ENCODE peak calls at places on chromosomes 4 and X, in eight cellular contexts. V is iPS DF 19.7; R is NCI-H2029; G is neuronal stem cell; N is ELR; W is activated CD8-positive, alpha-beta memory T cell treated with anti-CD3 and anti-CD28 coated beads, Interleukin-2, amount 10 ng/mL, durations not matched to agents 7 days and 5 days; I is hypothalamus; A is NCI-H510A treated with DMSO at 0.1 percent for 48 hours. C is an unnamed sample.

GRCh38 chrX:10518073-10518472 is 102.3 kb downstream of the MID1 start:
- DNase-seq in V (no peak), R (no peak), G (no peak), N (no peak), W (no peak), I (no peak), A (no peak), C (no peak)

GRCh38 chr4:119731146-119731742 is 102.6 kb upstream of the PDE5A start:
- DNase-seq in V (no peak), R (no peak), G (no peak), N (no peak), W (no peak), I (no peak), A (no peak), C (no peak)

GRCh38 chrX:80747832-80748231 is 61.8 kb downstream of the BRWD3 start:
- DNase-seq in V (no peak), R (no peak), G (no peak), N (peak; percentile 52), W (no peak), I (no peak), A (no peak), C (no peak)

GRCh38 chrX:53282313-53282712 is 929 bp upstream of the IQSEC2 start:
- DNase-seq in V (no peak), R (no peak), G (no peak), N (no peak), W (no peak), I (no peak), A (no peak), C (no peak)

GRCh38 chr4:56187601-56188177 is 199.6 kb downstream of the AASDH start:
- DNase-seq in V (no peak), R (no peak), G (no peak), N (no peak), W (no peak), I (no peak), A (no peak), C (no peak)

GRCh38 chrX:14014526-14014925 is 15.2 kb downstream of the GEMIN8 start:
- DNase-seq in V (no peak), R (no peak), G (no peak), N (no peak), W (no peak), I (no peak), A (no peak), C (no peak)

GRCh38 chrX:129876734-129877395 is 29.1 kb upstream of the UTP14A start:
- DNase-seq in V (peak; percentile 33), R (peak; percentile 85), G (no peak), N (peak; percentile 47), W (no peak), I (no peak), A (peak; percentile 97), C (no peak)

GRCh38 chr4:17327587-17327986 is 184.3 kb downstream of the QDPR start:
- DNase-seq in V (no peak), R (no peak), G (no peak), N (no peak), W (no peak), I (no peak), A (no peak), C (no peak)

GRCh38 chr4:179307297-179308136 is 1865.3 kb upstream of the AGA start:
- DNase-seq in V (peak; percentile 30), R (peak; percentile 2), G (peak; percentile 33), N (peak; percentile 59), W (no peak), I (no peak), A (no peak), C (peak; percentile 66)

GRCh38 chr4:154982187-154983047 is 201.3 kb downstream of the RBM46 start:
- DNase-seq in V (peak; percentile 42), R (no peak), G (peak; percentile 58), N (peak; percentile 68), W (peak; percentile 46), I (peak; percentile 1), A (peak; percentile 50), C (peak; percentile 73)

GRCh38 chr4:176443117-176443516 is 123.4 kb downstream of the SPCS3 start:
- DNase-seq in V (no peak), R (no peak), G (no peak), N (peak; percentile 94), W (no peak), I (no peak), A (no peak), C (no peak)

GRCh38 chr4:16750882-16751642 is 147.4 kb downstream of the LDB2 start:
- DNase-seq in V (no peak), R (no peak), G (no peak), N (no peak), W (no peak), I (no peak), A (no peak), C (no peak)